ENCODE peak calls at places on chromosomes 4 and X, in seven cellular contexts. J is body of pancreas; I is CD4-positive, CD25-positive, alpha-beta regulatory T cell; U is naive thymus-derived CD4-positive, alpha-beta T cell; B is lower lobe of right lung; H is vagina; N is GM23338. C is an unnamed sample. For H3K27me3, the result is how much of the 10 kb centered on the place peaks cover.

GRCh38 chr4:123666486-123666885 is 269.9 kb downstream of the SPRY1 start:
- DNase-seq in N (no peak), J (no peak), H (no peak), B (no peak), I (no peak), U (no peak), C (no peak)

GRCh38 chr4:36786519-36786918 is 458.0 kb upstream of the NWD2 start:
- DNase-seq in N (no peak), I (no peak), B (no peak), U (no peak), J (no peak), H (no peak), C (no peak)

GRCh38 chrX:47191331-47191730 is 2.3 kb upstream of the UBA1 start:
- DNase-seq in J (peak), U (peak), I (peak), N (peak), H (no peak), B (no peak), C (no peak)

GRCh38 chrX:129701624-129702069 is 37.1 kb upstream of the XPNPEP2 start:
- DNase-seq in I (no peak), J (peak), N (no peak), H (no peak), U (no peak), B (no peak), C (no peak)

GRCh38 chr4:186621959-186622553 is 66.7 kb upstream of the MTNR1A start:
- DNase-seq in J (no peak), B (no peak), N (no peak), U (no peak), I (no peak), H (no peak), C (no peak)

GRCh38 chrX:129626026-129626425 is 28.7 kb downstream of the APLN start:
- DNase-seq in I (peak), U (no peak), H (no peak), B (no peak), J (no peak), N (no peak), C (no peak)

GRCh38 chr4:147096667-147097604 is 151.3 kb upstream of the TTC29 start:
- DNase-seq in B (no peak), I (peak), U (peak), N (peak), H (no peak), J (no peak), C (no peak)

GRCh38 chr4:40629401-40630334 is at the start of gene RBM47:
- DNase-seq in B (peak), N (peak), I (no peak), J (peak), U (peak), H (no peak), C (peak)

GRCh38 chr4:5280845-5281244 is 229.6 kb downstream of the STK32B start:
- DNase-seq in J (no peak), H (no peak), I (no peak), B (no peak), N (no peak), U (no peak), C (no peak)

GRCh38 chrX:15737188-15737956 is 698 bp upstream of the CA5B start:
- DNase-seq in I (peak), N (no peak), H (no peak), J (no peak), B (no peak), U (no peak), C (no peak)

GRCh38 chr4:21387683-21388082 is 560.9 kb downstream of the KCNIP4 start:
- DNase-seq in I (no peak), U (no peak), N (no peak), B (no peak), J (no peak), H (no peak), C (no peak)

GRCh38 chrX:136185409-136186022 is 38.2 kb downstream of the FHL1 start:
- DNase-seq in I (no peak), U (no peak), J (no peak), B (no peak), H (no peak), N (no peak), C (no peak)

GRCh38 chrX:45824471-45824870 is 623.8 kb upstream of the DIPK2B start:
- DNase-seq in U (no peak), J (no peak), B (no peak), I (no peak), H (no peak), N (peak), C (peak)

GRCh38 chrX:116781926-116782325 is 319.1 kb upstream of the CT83 start:
- DNase-seq in U (no peak), I (no peak), H (no peak), B (no peak), N (no peak), J (no peak), C (no peak)

GRCh38 chrX:13778916-13779315 is 38.0 kb downstream of the GPM6B start:
- DNase-seq in I (no peak), J (no peak), U (no peak), B (no peak), H (no peak), N (peak), C (no peak)

GRCh38 chr4:150668824-150669223 is 86.9 kb downstream of the MAB21L2 start:
- DNase-seq in B (no peak), J (no peak), I (no peak), U (no peak), N (peak), H (no peak), C (no peak)

GRCh38 chr4:74640111-74640903 is 154.0 kb downstream of the BTC start:
- DNase-seq in J (no peak), N (no peak), I (no peak), B (no peak), U (no peak), H (no peak), C (no peak)

GRCh38 chrX:40784516-40785151 is 49.3 kb upstream of the MED14 start:
- DNase-seq in J (no peak), B (no peak), U (no peak), H (no peak), I (no peak), N (no peak), C (no peak)

GRCh38 chrX:48179691-48180090 is 16.9 kb downstream of the SSX5 start:
- DNase-seq in B (no peak), J (no peak), I (no peak), U (no peak), H (no peak), N (no peak), C (no peak)

GRCh38 chrX:83771664-83772063 is 89.3 kb upstream of the CYLC1 start:
- DNase-seq in N (peak), B (no peak), H (no peak), J (no peak), U (no peak), I (no peak), C (no peak)
- H3K27me3 ChIP-seq in N (under half), B (under half), H (under half), J (under half), U (under half), I (under half), C (under half)

GRCh38 chr4:184350964-184351363 is 123.4 kb downstream of the IRF2 start:
- DNase-seq in I (no peak), B (no peak), N (no peak), U (no peak), J (no peak), H (no peak), C (no peak)
- H3K4me3 ChIP-seq in I (no peak), B (no peak), N (no peak), U (no peak), J (no peak), H (no peak), C (no peak)

GRCh38 chr4:114005569-114006442 is 26.4 kb upstream of the ARSJ start:
- DNase-seq in U (no peak), I (peak), J (no peak), B (no peak), H (no peak), N (peak), C (no peak)
- H3K27ac ChIP-seq in U (no peak), I (no peak), J (no peak), B (no peak), H (no peak), N (no peak), C (peak)

DNA sequence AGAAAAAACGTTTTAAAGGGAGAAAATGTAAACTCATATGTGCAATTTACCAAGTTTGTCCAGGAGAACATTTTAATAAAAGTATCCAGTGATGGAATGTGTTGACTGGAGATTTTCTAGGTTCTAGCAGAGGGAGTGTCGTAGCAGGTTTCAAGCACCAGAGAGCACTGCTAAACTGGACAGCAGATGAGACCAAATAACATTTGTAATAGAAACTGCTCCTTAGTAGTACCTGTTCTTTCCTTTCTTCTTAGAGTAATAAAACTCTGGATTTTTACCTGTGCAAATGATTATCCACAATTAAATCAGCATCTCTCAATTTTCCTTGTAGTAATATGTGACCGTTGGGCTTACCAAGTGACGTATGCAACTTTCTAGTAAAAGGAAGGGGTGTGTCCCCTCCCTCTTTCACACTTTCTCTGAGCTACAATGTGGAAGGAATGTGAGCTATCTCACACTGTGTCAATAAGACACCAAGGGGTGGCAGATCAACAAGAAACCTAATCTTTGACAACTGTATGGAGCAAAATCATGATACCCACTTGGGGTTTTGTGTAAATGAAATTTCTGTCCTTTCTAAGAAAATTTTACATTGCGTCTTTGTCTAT is 9.5 kb downstream of the HPGDS start:
- DNase-seq in I (no peak), U (no peak), J (no peak), N (peak), H (no peak), B (no peak), C (no peak)
- H3K27me3 ChIP-seq in I (under half), U (under half), J (under half), N (under half), H (under half), B (under half), C (under half)

DNA sequence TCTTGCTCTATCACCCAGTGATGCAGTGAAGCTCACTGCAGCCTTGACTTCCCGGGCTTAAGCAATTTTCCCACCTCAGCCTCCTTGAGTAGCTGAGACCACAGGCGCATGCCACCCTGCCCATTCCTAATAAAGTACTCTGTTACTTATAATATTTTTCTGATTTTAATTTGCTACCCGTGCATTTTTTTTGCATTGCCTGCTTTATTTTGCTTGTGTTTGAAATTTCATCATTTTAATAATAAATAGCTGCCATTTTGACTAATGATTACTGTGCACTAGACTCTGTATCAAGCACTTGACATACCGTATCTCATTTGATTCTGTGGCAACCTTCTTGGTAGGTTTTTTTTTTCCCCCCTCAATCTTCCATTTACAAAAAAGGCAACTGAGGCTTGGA is 41.7 kb downstream of the FAM193A start:
- DNase-seq in B (no peak), I (no peak), H (no peak), N (no peak), J (no peak), U (no peak), C (no peak)
- H3K4me3 ChIP-seq in B (no peak), I (no peak), H (no peak), N (no peak), J (no peak), U (no peak), C (no peak)

DNA sequence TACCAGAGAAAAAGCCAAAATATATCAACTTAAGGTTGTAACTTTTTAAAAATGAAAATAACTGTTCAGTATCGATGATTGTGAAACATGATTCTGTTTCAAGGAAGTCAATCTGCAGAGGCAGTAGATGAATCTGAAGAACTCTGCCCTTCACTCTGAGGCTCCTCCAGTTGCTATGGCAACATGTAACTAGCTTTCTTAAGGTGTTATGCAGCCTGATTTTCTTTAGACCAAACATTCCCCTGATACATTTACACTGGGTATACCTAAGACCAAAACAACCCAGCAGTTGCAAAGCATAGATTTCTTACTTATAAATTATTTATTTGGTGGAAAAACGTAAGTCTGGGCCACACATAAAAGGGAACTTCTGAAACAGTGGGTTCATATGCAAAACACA is 133.6 kb upstream of the RASGEF1B start:
- DNase-seq in B (no peak), U (peak), J (no peak), H (no peak), I (no peak), N (peak), C (no peak)
- H3K27ac ChIP-seq in B (no peak), U (no peak), J (no peak), H (no peak), I (no peak), N (no peak), C (no peak)

GRCh38 chr4:164384416-164384815 is 369.5 kb upstream of the SMIM31 start:
- DNase-seq in U (no peak), I (no peak), H (no peak), N (no peak), J (no peak), B (no peak), C (no peak)
- H3K27me3 ChIP-seq in U (under half), I (under half), H (under half), N (under half), J (under half), B (under half), C (under half)